ENCODE peak calls at places on chromosome 6, in four cellular contexts. One of them, this sample, is unnamed.
A peak's percentile ranks its signal among the peaks of the same experiment; 100 is the strongest.

GRCh38 chr6:167734662-167735497 is 91.8 kb upstream of the AFDN start:
- DNase-seq in GM12865: no peak
- DNase-seq in HFF-Myc: no peak
- DNase-seq in lung: no peak
- DNase-seq in this sample: no peak

GRCh38 chr6:35142578-35142977 is 1.4 kb upstream of the TCP11 start:
- DNase-seq in lung: no peak
- DNase-seq in GM12865: no peak
- DNase-seq in HFF-Myc: no peak
- DNase-seq in this sample: no peak

GRCh38 chr6:96836579-96837137 is 619 bp downstream of the GPR63 start:
- DNase-seq in GM12865: peak; percentile 25
- DNase-seq in HFF-Myc: no peak
- DNase-seq in lung: no peak
- DNase-seq in this sample: peak; percentile 45

GRCh38 chr6:66029391-66029790 is 322.4 kb upstream of the EYS start:
- DNase-seq in HFF-Myc: no peak
- DNase-seq in GM12865: no peak
- DNase-seq in lung: no peak
- DNase-seq in this sample: no peak

GRCh38 chr6:52557389-52558265 is 19.2 kb downstream of the TRAM2 start:
- DNase-seq in GM12865: no peak
- DNase-seq in HFF-Myc: no peak
- DNase-seq in lung: no peak
- DNase-seq in this sample: no peak

GRCh38 chr6:6676910-6677441 is 88.5 kb downstream of the LY86 start:
- DNase-seq in HFF-Myc: peak; percentile 66
- DNase-seq in lung: peak; percentile 80
- DNase-seq in GM12865: peak; percentile 85
- DNase-seq in this sample: peak; percentile 85

GRCh38 chr6:81144346-81144745 is 608.1 kb downstream of the TENT5A start:
- DNase-seq in GM12865: no peak
- DNase-seq in HFF-Myc: no peak
- DNase-seq in lung: no peak
- DNase-seq in this sample: no peak

GRCh38 chr6:113246186-113246585 is 611.0 kb upstream of the MARCKS start:
- DNase-seq in HFF-Myc: no peak
- DNase-seq in lung: no peak
- DNase-seq in GM12865: no peak
- DNase-seq in this sample: no peak

GRCh38 chr6:32397252-32397920 is 9.6 kb downstream of the BTNL2 start:
- DNase-seq in lung: no peak
- DNase-seq in HFF-Myc: no peak
- DNase-seq in GM12865: peak; percentile 85
- DNase-seq in this sample: no peak

GRCh38 chr6:129844118-129844891 is 16.8 kb downstream of the TMEM244 start:
- DNase-seq in lung: no peak
- DNase-seq in GM12865: no peak
- DNase-seq in HFF-Myc: peak; percentile 87
- DNase-seq in this sample: no peak

GRCh38 chr6:119145111-119145510 is 66.6 kb upstream of the FAM184A start:
- DNase-seq in GM12865: no peak
- DNase-seq in HFF-Myc: no peak
- DNase-seq in lung: no peak
- DNase-seq in this sample: no peak

GRCh38 chr6:5850848-5851255 is 155.9 kb downstream of the NRN1 start:
- DNase-seq in lung: no peak
- DNase-seq in HFF-Myc: no peak
- DNase-seq in GM12865: no peak
- DNase-seq in this sample: no peak

GRCh38 chr6:117534974-117535373 is 52.5 kb downstream of the DCBLD1 start:
- DNase-seq in HFF-Myc: no peak
- DNase-seq in lung: no peak
- DNase-seq in GM12865: no peak
- DNase-seq in this sample: no peak

GRCh38 chr6:2111162-2111677 is 134.2 kb downstream of the GMDS start:
- DNase-seq in GM12865: peak; percentile 51
- DNase-seq in HFF-Myc: no peak
- DNase-seq in lung: no peak
- DNase-seq in this sample: no peak

GRCh38 chr6:87139236-87139635 is 16.1 kb upstream of the ZNF292 start:
- DNase-seq in HFF-Myc: peak; percentile 16
- DNase-seq in GM12865: peak; percentile 76
- DNase-seq in lung: no peak
- DNase-seq in this sample: no peak

GRCh38 chr6:142947702-142948480 is 2.9 kb upstream of the HIVEP2 start:
- DNase-seq in lung: no peak
- DNase-seq in HFF-Myc: no peak
- DNase-seq in GM12865: peak; percentile 83
- DNase-seq in this sample: no peak

GRCh38 chr6:167714166-167714565 is 112.5 kb upstream of the AFDN start:
- DNase-seq in GM12865: no peak
- DNase-seq in lung: no peak
- DNase-seq in HFF-Myc: no peak
- DNase-seq in this sample: no peak

GRCh38 chr6:46452312-46452917 is 38.8 kb downstream of the RCAN2 start:
- DNase-seq in GM12865: no peak
- DNase-seq in HFF-Myc: no peak
- DNase-seq in lung: no peak
- DNase-seq in this sample: no peak

GRCh38 chr6:11366183-11366933 is 133.9 kb upstream of the NEDD9 start:
- DNase-seq in lung: no peak
- DNase-seq in GM12865: peak; percentile 89
- DNase-seq in HFF-Myc: no peak
- DNase-seq in this sample: no peak

GRCh38 chr6:111823831-111824607 is 49.2 kb downstream of the FYN start:
- DNase-seq in GM12865: no peak
- DNase-seq in HFF-Myc: peak; percentile 32
- DNase-seq in lung: no peak
- DNase-seq in this sample: no peak

GRCh38 chr6:4274382-4275082 is 139.2 kb upstream of the ECI2 start:
- DNase-seq in HFF-Myc: no peak
- DNase-seq in GM12865: no peak
- DNase-seq in lung: no peak
- DNase-seq in this sample: no peak

GRCh38 chr6:79413562-79414002 is 123.6 kb downstream of the LCA5 start:
- DNase-seq in HFF-Myc: no peak
- DNase-seq in GM12865: no peak
- DNase-seq in lung: no peak
- DNase-seq in this sample: no peak

GRCh38 chr6:158662607-158663464 is 13.0 kb downstream of the SYTL3 start:
- DNase-seq in lung: no peak
- DNase-seq in GM12865: no peak
- DNase-seq in HFF-Myc: no peak
- DNase-seq in this sample: no peak

GRCh38 chr6:166563200-166563599 is 23.3 kb downstream of the RAMACL start:
- DNase-seq in GM12865: no peak
- DNase-seq in lung: no peak
- DNase-seq in HFF-Myc: no peak
- DNase-seq in this sample: no peak

GRCh38 chr6:105270511-105270910 is 90.7 kb upstream of the POPDC3 start:
- DNase-seq in GM12865: no peak
- DNase-seq in lung: no peak
- DNase-seq in HFF-Myc: peak; percentile 42
- DNase-seq in this sample: no peak

GRCh38 chr6:13764996-13765395 is 49.4 kb downstream of the MCUR1 start:
- DNase-seq in HFF-Myc: no peak
- DNase-seq in GM12865: peak; percentile 60
- DNase-seq in lung: no peak
- DNase-seq in this sample: no peak

GRCh38 chr6:116388924-116389323 is 18.2 kb downstream of the DSE start:
- DNase-seq in lung: no peak
- DNase-seq in GM12865: peak; percentile 35
- DNase-seq in HFF-Myc: no peak
- DNase-seq in this sample: no peak

GRCh38 chr6:113858605-113859348 is 1.6 kb downstream of the MARCKS start:
- DNase-seq in lung: peak; percentile 80
- DNase-seq in HFF-Myc: no peak
- DNase-seq in GM12865: peak; percentile 98
- DNase-seq in this sample: peak; percentile 94

GRCh38 chr6:30885999-30886896 is 1.9 kb downstream of the DDR1 start:
- DNase-seq in GM12865: no peak
- DNase-seq in lung: peak; percentile 41
- DNase-seq in HFF-Myc: no peak
- DNase-seq in this sample: peak; percentile 38

GRCh38 chr6:110654096-110654820 is 161.0 kb downstream of the CDK19 start:
- DNase-seq in lung: no peak
- DNase-seq in HFF-Myc: no peak
- DNase-seq in GM12865: no peak
- DNase-seq in this sample: no peak

GRCh38 chr6:135128268-135128914 is 52.7 kb upstream of the MYB start:
- DNase-seq in GM12865: peak; percentile 81
- DNase-seq in lung: no peak
- DNase-seq in HFF-Myc: no peak
- DNase-seq in this sample: no peak

GRCh38 chr6:104483225-104483834 is 376.4 kb downstream of the HACE1 start:
- DNase-seq in GM12865: no peak
- DNase-seq in lung: no peak
- DNase-seq in HFF-Myc: no peak
- DNase-seq in this sample: no peak

GRCh38 chr6:149995235-149995750 is 30.0 kb downstream of the RAET1L start:
- DNase-seq in GM12865: no peak
- DNase-seq in HFF-Myc: no peak
- DNase-seq in lung: no peak
- DNase-seq in this sample: no peak

GRCh38 chr6:33206864-33207568 is 1.3 kb upstream of the RING1 start:
- DNase-seq in HFF-Myc: no peak
- DNase-seq in GM12865: no peak
- DNase-seq in lung: no peak
- DNase-seq in this sample: no peak

GRCh38 chr6:3723251-3723650 is 28.3 kb downstream of the PXDC1 start:
- DNase-seq in lung: no peak
- DNase-seq in GM12865: no peak
- DNase-seq in HFF-Myc: no peak
- DNase-seq in this sample: no peak

GRCh38 chr6:3977875-3978711 is 100.8 kb downstream of the FAM217A start:
- DNase-seq in lung: no peak
- DNase-seq in GM12865: peak; percentile 77
- DNase-seq in HFF-Myc: peak; percentile 88
- DNase-seq in this sample: no peak

GRCh38 chr6:156948807-156949206 is 171.6 kb downstream of the ARID1B start:
- DNase-seq in GM12865: no peak
- DNase-seq in lung: no peak
- DNase-seq in HFF-Myc: peak; percentile 24
- DNase-seq in this sample: no peak

GRCh38 chr6:42782689-42783176 is 881 bp downstream of the BICRAL start:
- DNase-seq in GM12865: peak; percentile 85
- DNase-seq in lung: peak; percentile 80
- DNase-seq in HFF-Myc: peak; percentile 53
- DNase-seq in this sample: peak; percentile 79

GRCh38 chr6:88532241-88532860 is 366.2 kb upstream of the CNR1 start:
- DNase-seq in GM12865: no peak
- DNase-seq in HFF-Myc: no peak
- DNase-seq in lung: no peak
- DNase-seq in this sample: no peak
- TF ChIP-seq CTCF in GM12865: no peak
- TF ChIP-seq CTCF in HFF-Myc: no peak
- TF ChIP-seq CTCF in lung: no peak
- TF ChIP-seq CTCF in this sample: no peak

DNA sequence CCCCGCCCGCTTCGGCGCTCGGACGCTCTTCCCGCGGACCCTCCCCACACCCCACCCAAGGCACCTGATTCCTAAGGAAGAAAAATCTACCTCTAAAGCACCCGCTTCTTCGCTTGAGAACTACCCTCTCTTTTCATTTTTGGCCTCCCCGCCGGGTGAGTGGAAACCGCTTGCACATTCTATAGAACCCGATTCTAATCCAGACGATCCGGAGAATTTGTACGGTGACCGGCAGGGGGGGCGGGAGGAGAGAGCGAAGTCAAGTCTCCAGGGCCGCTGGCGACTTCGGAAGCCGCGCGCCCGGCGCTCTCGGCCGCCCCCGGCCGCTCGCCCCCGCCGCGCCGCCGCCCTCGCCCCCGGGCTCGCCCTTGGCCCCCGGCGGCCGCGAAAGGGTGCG is at the start of gene RBM24:
- DNase-seq in lung: peak; percentile 59
- DNase-seq in GM12865: no peak
- DNase-seq in HFF-Myc: no peak
- DNase-seq in this sample: peak; percentile 78
- TF ChIP-seq CTCF in lung: no peak
- TF ChIP-seq CTCF in GM12865: no peak
- TF ChIP-seq CTCF in HFF-Myc: peak; percentile 28
- TF ChIP-seq CTCF in this sample: no peak

GRCh38 chr6:41549673-41550072 is 3.5 kb downstream of the FOXP4 start:
- DNase-seq in lung: no peak
- DNase-seq in GM12865: no peak
- DNase-seq in HFF-Myc: no peak
- DNase-seq in this sample: no peak

GRCh38 chr6:41548841-41549642 is 2.9 kb downstream of the FOXP4 start:
- DNase-seq in lung: no peak
- DNase-seq in HFF-Myc: no peak
- DNase-seq in GM12865: no peak
- DNase-seq in this sample: no peak

GRCh38 chr6:41547799-41548097 is 1.6 kb downstream of the FOXP4 start:
- DNase-seq in lung: no peak
- DNase-seq in GM12865: no peak
- DNase-seq in HFF-Myc: no peak
- DNase-seq in this sample: no peak

GRCh38 chr6:41546866-41547798 is 951 bp downstream of the FOXP4 start:
- DNase-seq in lung: no peak
- DNase-seq in HFF-Myc: no peak
- DNase-seq in GM12865: peak; percentile 55
- DNase-seq in this sample: peak; percentile 61

GRCh38 chr6:41548098-41548840 is 2.1 kb downstream of the FOXP4 start:
- DNase-seq in HFF-Myc: no peak
- DNase-seq in lung: no peak
- DNase-seq in GM12865: peak; percentile 36
- DNase-seq in this sample: no peak
- TF ChIP-seq CTCF in HFF-Myc: no peak
- TF ChIP-seq CTCF in lung: no peak
- TF ChIP-seq CTCF in GM12865: no peak
- TF ChIP-seq CTCF in this sample: no peak

DNA sequence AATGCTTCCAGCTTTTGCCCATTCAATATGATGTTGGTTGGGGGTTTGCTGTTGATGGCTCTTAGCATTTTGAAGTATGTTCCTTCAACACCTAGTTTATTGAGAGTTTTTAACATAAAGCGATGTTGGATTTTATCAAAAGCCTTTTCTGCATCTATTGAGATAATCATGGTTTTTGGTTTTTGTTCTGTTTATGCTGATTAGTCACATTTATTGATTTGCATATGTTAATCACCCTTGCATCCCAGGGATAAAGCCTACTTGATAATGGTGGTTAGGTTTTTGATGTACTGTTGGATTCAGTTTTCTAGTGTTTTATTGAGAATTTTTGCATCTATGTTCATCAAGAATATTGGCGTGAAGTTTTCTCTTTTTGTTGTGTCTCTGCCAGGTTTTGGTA is 40.4 kb upstream of the COL9A1 start:
- DNase-seq in GM12865: no peak
- DNase-seq in lung: no peak
- DNase-seq in HFF-Myc: no peak
- DNase-seq in this sample: no peak
- TF ChIP-seq CTCF in GM12865: no peak
- TF ChIP-seq CTCF in lung: no peak
- TF ChIP-seq CTCF in HFF-Myc: no peak
- TF ChIP-seq CTCF in this sample: no peak